ENCODE peak calls at places on chromosomes 12 and 14, in seven cellular contexts. W, F, U, Y, X, H and R are unnamed samples.

GRCh38 chr12:67855103-67855502 is 134.1 kb upstream of the IFNG-AS1 start:
- DNase-seq in H (no peak), W (no peak), F (peak), X (no peak), Y (no peak), U (no peak), R (no peak)

GRCh38 chr14:22509036-22509709 is 79.9 kb downstream of the DAD1 start:
- DNase-seq in Y (no peak), H (no peak), W (no peak), F (no peak), X (no peak), U (no peak), R (no peak)

GRCh38 chr12:26995706-26996105 is 18.5 kb downstream of the TM7SF3 start:
- DNase-seq in H (no peak), Y (no peak), W (no peak), X (no peak), U (no peak), F (no peak), R (no peak)

GRCh38 chr12:124073636-124074035 is 100.6 kb downstream of the ZNF664 start:
- DNase-seq in H (no peak), F (peak), U (no peak), X (no peak), W (no peak), Y (no peak), R (no peak)

GRCh38 chr12:5723711-5724252 is 221.3 kb downstream of the ANO2 start:
- DNase-seq in F (no peak), H (no peak), W (no peak), U (no peak), X (peak), Y (no peak), R (no peak)

GRCh38 chr12:55720071-55720564 is at the start of gene RDH5:
- DNase-seq in F (peak), W (no peak), U (peak), H (no peak), Y (no peak), X (no peak), R (no peak)

GRCh38 chr14:55936691-55937090 is 181.5 kb upstream of the PELI2 start:
- DNase-seq in H (no peak), X (no peak), U (no peak), F (peak), Y (no peak), W (no peak), R (no peak)

GRCh38 chr14:103085106-103086091 is 1.4 kb downstream of the LBHD2 start:
- DNase-seq in U (no peak), F (no peak), Y (no peak), W (no peak), X (no peak), H (no peak), R (no peak)

GRCh38 chr12:9702239-9702638 is 30.7 kb downstream of the CLECL1 start:
- DNase-seq in H (no peak), Y (peak), W (no peak), U (no peak), X (no peak), F (no peak), R (no peak)

GRCh38 chr14:90547968-90548367 is 151.1 kb downstream of the CALM1 start:
- DNase-seq in X (no peak), Y (no peak), H (no peak), U (no peak), W (no peak), F (no peak), R (no peak)

GRCh38 chr14:72104011-72104613 is 171.9 kb downstream of the RGS6 start:
- DNase-seq in X (peak), W (no peak), F (no peak), H (no peak), Y (peak), U (peak), R (peak)

GRCh38 chr14:93195316-93195999 is 10.3 kb downstream of the LYSET start:
- DNase-seq in U (no peak), H (no peak), Y (no peak), W (no peak), F (no peak), X (no peak), R (no peak)

GRCh38 chr14:95318870-95319311 is 817 bp downstream of the CLMN start:
- DNase-seq in U (peak), W (no peak), X (no peak), H (no peak), F (no peak), Y (no peak), R (peak)

GRCh38 chr14:72664651-72665050 is 229.2 kb downstream of the DPF3 start:
- DNase-seq in X (no peak), U (no peak), W (no peak), F (no peak), Y (no peak), H (no peak), R (no peak)